ENCODE peak calls at places on chromosomes 12 and 14, in nine cellular contexts. W is RWPE1, O is heart left ventricle, V is ovary, U is progenitor cell of endocrine pancreas, R is Calu3, N is brain microvascular endothelial cell, F is pancreas, H is cardiac muscle cell. E is an unnamed sample.

GRCh38 chr14:104131968-104132732 is 6.2 kb upstream of the KIF26A start:
- DNase-seq in W (no peak), O (no peak), V (no peak), U (no peak), R (no peak), N (no peak), F (peak), H (no peak), E (no peak)

GRCh38 chr12:83827860-83828259 is 1084.7 kb downstream of the SLC6A15 start:
- DNase-seq in W (no peak), O (no peak), V (no peak), U (no peak), R (no peak), N (no peak), F (no peak), H (peak), E (no peak)

GRCh38 chr12:81800298-81801148 is 41.4 kb upstream of the PPFIA2 start:
- DNase-seq in W (no peak), O (no peak), V (no peak), U (no peak), R (no peak), N (peak), F (no peak), H (peak), E (no peak)

GRCh38 chr14:50714452-50715073 is 46.5 kb upstream of the SAV1 start:
- DNase-seq in W (peak), O (no peak), V (no peak), U (no peak), R (peak), N (peak), F (no peak), H (peak), E (peak)

GRCh38 chr12:80895240-80895639 is 42.5 kb downstream of the LIN7A start:
- DNase-seq in W (no peak), O (no peak), V (no peak), U (no peak), R (no peak), N (no peak), F (no peak), H (no peak), E (no peak)

GRCh38 chr14:75794615-75795038 is 133.6 kb downstream of the TTLL5 start:
- DNase-seq in W (no peak), O (no peak), V (no peak), U (no peak), R (no peak), N (peak), F (no peak), H (peak), E (peak)

GRCh38 chr14:29993148-29993547 is 65.5 kb upstream of the PRKD1 start:
- DNase-seq in W (no peak), O (no peak), V (no peak), U (no peak), R (peak), N (no peak), F (no peak), H (no peak), E (no peak)

GRCh38 chr12:70831538-70831937 is 89.0 kb downstream of the PTPRR start:
- DNase-seq in W (peak), O (no peak), V (no peak), U (no peak), R (no peak), N (no peak), F (no peak), H (peak), E (peak)

GRCh38 chr12:3147260-3147659 is 70.1 kb downstream of the TSPAN9 start:
- DNase-seq in W (no peak), O (no peak), V (no peak), U (no peak), R (no peak), N (no peak), F (no peak), H (no peak), E (no peak)

GRCh38 chr12:13982010-13982409 is 608 bp upstream of the GRIN2B start:
- DNase-seq in W (no peak), O (no peak), V (no peak), U (peak), R (no peak), N (no peak), F (peak), H (no peak), E (no peak)

GRCh38 chr12:108752387-108752786 is 21.1 kb upstream of the CORO1C start:
- DNase-seq in W (no peak), O (no peak), V (no peak), U (no peak), R (no peak), N (no peak), F (no peak), H (peak), E (no peak)

GRCh38 chr12:61385771-61386170 is 874.4 kb upstream of the USP15 start:
- DNase-seq in W (peak), O (no peak), V (no peak), U (no peak), R (no peak), N (peak), F (no peak), H (no peak), E (peak)

GRCh38 chr12:52217223-52217622 is 15.8 kb upstream of the KRT7 start:
- DNase-seq in W (peak), O (peak), V (peak), U (no peak), R (peak), N (no peak), F (peak), H (no peak), E (peak)

GRCh38 chr14:69504775-69505174 is 20.2 kb downstream of the PLEKHD1 start:
- DNase-seq in W (no peak), O (no peak), V (no peak), U (no peak), R (no peak), N (no peak), F (no peak), H (no peak), E (no peak)

GRCh38 chr12:15116073-15116472 is 105.1 kb downstream of the RERG start:
- DNase-seq in W (no peak), O (no peak), V (no peak), U (no peak), R (no peak), N (no peak), F (no peak), H (peak), E (no peak)

GRCh38 chr12:19546027-19546426 is 106.7 kb downstream of the AEBP2 start:
- DNase-seq in W (no peak), O (no peak), V (peak), U (no peak), R (no peak), N (no peak), F (no peak), H (peak), E (no peak)

GRCh38 chr12:49088190-49088931 is 6.2 kb downstream of the DHH start:
- DNase-seq in W (peak), O (peak), V (peak), U (peak), R (peak), N (peak), F (peak), H (peak), E (peak)

GRCh38 chr14:77554207-77554606 is 55.6 kb upstream of the ISM2 start:
- DNase-seq in W (no peak), O (no peak), V (no peak), U (no peak), R (no peak), N (no peak), F (no peak), H (no peak), E (no peak)

GRCh38 chr14:59360923-59361794 is 104.0 kb downstream of the GPR135 start:
- DNase-seq in W (peak), O (peak), V (peak), U (no peak), R (peak), N (peak), F (peak), H (peak), E (peak)

GRCh38 chr12:50181691-50182090 is 14.5 kb upstream of the CERS5 start:
- DNase-seq in W (no peak), O (no peak), V (no peak), U (no peak), R (no peak), N (no peak), F (no peak), H (no peak), E (no peak)

GRCh38 chr12:5096241-5096880 is 52.7 kb downstream of the KCNA5 start:
- DNase-seq in W (peak), O (no peak), V (no peak), U (no peak), R (no peak), N (peak), F (no peak), H (peak), E (no peak)

GRCh38 chr12:120994589-120995337 is 16.4 kb downstream of the HNF1A start:
- DNase-seq in W (no peak), O (no peak), V (no peak), U (no peak), R (no peak), N (no peak), F (no peak), H (no peak), E (no peak)

GRCh38 chr14:22391908-22392307 is 197.1 kb downstream of the DAD1 start:
- DNase-seq in W (peak), O (peak), V (peak), U (peak), R (peak), N (peak), F (peak), H (peak), E (peak)

GRCh38 chr14:104967414-104968152 is 10.6 kb downstream of the AHNAK2 start:
- DNase-seq in W (peak), O (no peak), V (peak), U (no peak), R (peak), N (no peak), F (peak), H (peak), E (peak)

GRCh38 chr14:99004112-99004511 is 267.9 kb downstream of the BCL11B start:
- DNase-seq in W (no peak), O (no peak), V (no peak), U (no peak), R (peak), N (no peak), F (no peak), H (no peak), E (no peak)

GRCh38 chr12:90091809-90092208 is 383.2 kb upstream of the ATP2B1 start:
- DNase-seq in W (no peak), O (no peak), V (no peak), U (no peak), R (no peak), N (no peak), F (no peak), H (no peak), E (no peak)

GRCh38 chr12:94718114-94718513 is 67.8 kb upstream of the TMCC3 start:
- DNase-seq in W (no peak), O (no peak), V (no peak), U (no peak), R (no peak), N (no peak), F (no peak), H (peak), E (peak)

GRCh38 chr14:41607966-41608663 is 1.4 kb downstream of the LRFN5 start:
- DNase-seq in W (no peak), O (no peak), V (no peak), U (peak), R (no peak), N (no peak), F (no peak), H (no peak), E (no peak)

GRCh38 chr12:124684971-124685688 is 117.7 kb upstream of the NCOR2 start:
- DNase-seq in W (peak), O (no peak), V (peak), U (no peak), R (no peak), N (peak), F (no peak), H (peak), E (peak)

GRCh38 chr14:103880334-103880985 is 33.1 kb upstream of the PPP1R13B start:
- DNase-seq in W (peak), O (peak), V (peak), U (no peak), R (peak), N (peak), F (peak), H (peak), E (peak)

GRCh38 chr14:54221971-54222370 is 174.8 kb upstream of the CDKN3 start:
- DNase-seq in W (no peak), O (no peak), V (no peak), U (no peak), R (no peak), N (no peak), F (no peak), H (no peak), E (no peak)
- TF ChIP-seq CTCF in W (no peak), O (no peak), V (no peak), U (peak), R (no peak), N (no peak), F (no peak), H (no peak), E (no peak)

GRCh38 chr12:128675576-128675975 is 148.2 kb downstream of the SLC15A4 start:
- DNase-seq in W (no peak), O (no peak), V (no peak), U (no peak), R (no peak), N (no peak), F (no peak), H (no peak), E (no peak)

GRCh38 chr12:128672428-128672827 is 151.3 kb downstream of the SLC15A4 start:
- DNase-seq in W (no peak), O (no peak), V (no peak), U (no peak), R (no peak), N (no peak), F (no peak), H (no peak), E (no peak)

DNA sequence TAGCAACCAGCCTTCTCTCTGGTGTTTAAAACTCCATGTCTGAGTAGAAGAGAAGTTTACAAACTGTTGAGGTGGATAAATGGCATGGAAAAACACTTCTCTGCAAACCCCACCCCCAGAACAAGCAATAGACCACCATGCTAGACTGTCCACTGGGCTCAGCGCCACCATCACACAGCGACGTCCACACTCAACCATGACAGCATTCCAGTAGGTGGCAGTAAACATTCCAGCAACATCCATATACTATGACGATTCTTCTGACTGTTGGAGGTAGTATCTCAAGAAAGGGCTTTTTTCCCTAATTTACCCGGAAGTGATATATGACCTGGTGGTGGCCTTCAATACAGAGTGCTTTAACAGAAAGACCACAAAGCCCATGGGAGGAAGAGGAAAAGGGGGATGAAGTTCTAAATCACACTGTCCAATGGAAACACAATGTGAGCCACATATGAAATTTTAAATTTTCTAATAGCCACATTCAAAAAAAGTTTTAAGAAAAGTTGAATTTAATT is 152.2 kb downstream of the SLC15A4 start:
- DNase-seq in W (no peak), O (no peak), V (no peak), U (no peak), R (no peak), N (no peak), F (no peak), H (no peak), E (peak)
- TF ChIP-seq CTCF in W (no peak), O (no peak), V (no peak), U (no peak), R (no peak), N (no peak), F (no peak), H (no peak), E (no peak)

GRCh38 chr12:132341318-132342050 is 12.1 kb upstream of the GALNT9 start:
- DNase-seq in W (no peak), O (no peak), V (no peak), U (no peak), R (no peak), N (no peak), F (no peak), H (no peak), E (no peak)

GRCh38 chr12:132343294-132343972 is 14.0 kb upstream of the GALNT9 start:
- DNase-seq in W (no peak), O (no peak), V (no peak), U (no peak), R (no peak), N (no peak), F (no peak), H (no peak), E (no peak)

GRCh38 chr12:132344181-132344580 is 14.8 kb upstream of the GALNT9 start:
- DNase-seq in W (no peak), O (no peak), V (no peak), U (no peak), R (no peak), N (no peak), F (no peak), H (no peak), E (no peak)

GRCh38 chr12:132342828-132343227 is 13.4 kb upstream of the GALNT9 start:
- DNase-seq in W (no peak), O (no peak), V (no peak), U (no peak), R (no peak), N (no peak), F (no peak), H (no peak), E (no peak)

GRCh38 chr12:132342322-132342721 is 12.9 kb upstream of the GALNT9 start:
- DNase-seq in W (peak), O (no peak), V (no peak), U (no peak), R (peak), N (no peak), F (no peak), H (no peak), E (peak)
- TF ChIP-seq CTCF in W (peak), O (no peak), V (no peak), U (peak), R (peak), N (peak), F (no peak), H (peak), E (no peak)

GRCh38 chr12:53225635-53226424 is 6.2 kb downstream of the RARG start:
- DNase-seq in W (peak), O (no peak), V (no peak), U (no peak), R (no peak), N (no peak), F (no peak), H (no peak), E (peak)
- TF ChIP-seq CTCF in W (no peak), O (no peak), V (no peak), U (no peak), R (no peak), N (no peak), F (no peak), H (no peak), E (no peak)

GRCh38 chr14:95078841-95079240 is 78.5 kb downstream of the DICER1 start:
- DNase-seq in W (no peak), O (no peak), V (no peak), U (no peak), R (no peak), N (no peak), F (no peak), H (no peak), E (no peak)
- TF ChIP-seq CTCF in W (no peak), O (no peak), V (no peak), U (no peak), R (no peak), N (no peak), F (no peak), H (no peak), E (no peak)

DNA sequence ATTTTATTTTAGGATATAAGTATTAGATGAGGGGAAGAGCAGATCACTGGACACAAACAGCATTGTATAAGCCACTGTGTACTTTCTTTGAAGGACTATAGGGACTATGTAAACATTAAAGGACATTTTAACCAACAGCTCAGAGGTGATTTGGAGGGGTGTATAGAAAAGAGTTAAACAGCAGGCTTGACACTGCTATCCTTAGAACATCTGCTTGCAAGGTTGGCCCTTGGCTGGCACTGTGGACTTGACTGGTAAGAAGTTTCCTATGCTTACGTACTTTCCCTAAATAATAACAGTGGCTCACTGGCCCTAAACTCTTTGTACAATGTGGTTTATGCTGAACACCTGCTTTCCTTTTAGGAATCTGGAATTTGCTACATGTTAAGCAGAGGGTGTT is 28.7 kb downstream of the ZFYVE26 start:
- DNase-seq in W (no peak), O (no peak), V (no peak), U (no peak), R (no peak), N (no peak), F (no peak), H (no peak), E (no peak)
- TF ChIP-seq CTCF in W (no peak), O (no peak), V (no peak), U (no peak), R (no peak), N (no peak), F (no peak), H (no peak), E (no peak)

GRCh38 chr12:6205144-6205539 is 4.9 kb downstream of the CD9 start:
- DNase-seq in W (no peak), O (peak), V (peak), U (no peak), R (no peak), N (no peak), F (no peak), H (peak), E (no peak)

GRCh38 chr12:6202846-6203245 is 2.6 kb downstream of the CD9 start:
- DNase-seq in W (no peak), O (no peak), V (no peak), U (no peak), R (no peak), N (no peak), F (no peak), H (no peak), E (no peak)

GRCh38 chr12:6205761-6206160 is 5.6 kb downstream of the CD9 start:
- DNase-seq in W (no peak), O (no peak), V (no peak), U (no peak), R (no peak), N (no peak), F (no peak), H (no peak), E (no peak)

GRCh38 chr12:6206327-6206726 is 6.1 kb downstream of the CD9 start:
- DNase-seq in W (no peak), O (no peak), V (no peak), U (no peak), R (no peak), N (no peak), F (no peak), H (no peak), E (no peak)

GRCh38 chr12:6204533-6205143 is 4.4 kb downstream of the CD9 start:
- DNase-seq in W (no peak), O (no peak), V (no peak), U (no peak), R (no peak), N (no peak), F (no peak), H (no peak), E (peak)
- TF ChIP-seq CTCF in W (no peak), O (no peak), V (no peak), U (no peak), R (no peak), N (no peak), F (no peak), H (no peak), E (no peak)

GRCh38 chr14:93184391-93185332 is at the start of the genes LYSET and MOAP1:
- DNase-seq in W (peak), O (peak), V (peak), U (peak), R (peak), N (peak), F (peak), H (peak), E (peak)
- TF ChIP-seq CTCF in W (peak), O (no peak), V (no peak), U (peak), R (peak), N (no peak), F (no peak), H (peak), E (no peak)